ENCODE peak calls at places on chromosome 6, in seven cellular contexts. A, I, K, U, N, X and W are unnamed samples.

GRCh38 chr6:90008189-90008907 is 114.1 kb downstream of the GJA10 start:
- DNase-seq in X (no peak), N (no peak), U (peak), A (no peak), K (no peak), I (no peak), W (no peak)

GRCh38 chr6:109527989-109528388 is 45.0 kb upstream of the ZBTB24 start:
- DNase-seq in N (no peak), A (no peak), U (peak), X (no peak), K (no peak), I (peak), W (no peak)

GRCh38 chr6:70763754-70764153 is 96.1 kb downstream of the SMAP1 start:
- DNase-seq in I (no peak), U (peak), K (no peak), N (no peak), X (no peak), A (no peak), W (no peak)

GRCh38 chr6:132830236-132830799 is 15.9 kb downstream of the RPS12 start:
- DNase-seq in N (no peak), X (no peak), I (peak), K (no peak), U (peak), A (no peak), W (no peak)

GRCh38 chr6:28225056-28225834 is at the start of gene ZSCAN9:
- DNase-seq in U (peak), X (peak), A (peak), N (peak), K (peak), I (peak), W (peak)

GRCh38 chr6:140581601-140582000 is 1207.2 kb upstream of the CITED2 start:
- DNase-seq in X (no peak), N (no peak), K (no peak), U (no peak), A (no peak), I (no peak), W (no peak)

GRCh38 chr6:32952817-32953739 is at the start of gene HLA-DMA:
- DNase-seq in A (peak), U (peak), X (peak), K (peak), I (peak), N (peak), W (no peak)

GRCh38 chr6:134714679-134715078 is 235.2 kb downstream of the ALDH8A1 start:
- DNase-seq in X (no peak), N (no peak), U (peak), I (no peak), K (no peak), A (no peak), W (no peak)

GRCh38 chr6:103001724-103002123 is 1608.2 kb downstream of the GRIK2 start:
- DNase-seq in K (no peak), N (no peak), X (no peak), A (no peak), U (no peak), I (no peak), W (no peak)

GRCh38 chr6:75233097-75233615 is 10.4 kb downstream of the COX7A2 start:
- DNase-seq in K (no peak), X (no peak), N (no peak), U (no peak), A (no peak), I (peak), W (no peak)

GRCh38 chr6:161922631-161923119 is 648.8 kb upstream of the AGPAT4 start:
- DNase-seq in U (peak), N (no peak), X (no peak), A (peak), K (no peak), I (peak), W (no peak)

GRCh38 chr6:139296927-139297326 is 5.1 kb upstream of the TXLNB start:
- DNase-seq in A (no peak), U (peak), N (no peak), X (no peak), I (no peak), K (no peak), W (no peak)

GRCh38 chr6:144731229-144731628 is 446.1 kb downstream of the UTRN start:
- DNase-seq in K (no peak), I (no peak), U (no peak), N (no peak), X (no peak), A (no peak), W (no peak)

GRCh38 chr6:42740725-42741124 is 5.2 kb downstream of the TBCC start:
- DNase-seq in N (no peak), U (no peak), X (no peak), I (no peak), A (no peak), K (no peak), W (no peak)

GRCh38 chr6:3592371-3592941 is 135.6 kb upstream of the SLC22A23 start:
- DNase-seq in A (no peak), I (no peak), K (no peak), U (peak), N (no peak), X (no peak), W (no peak)

GRCh38 chr6:36818741-36819140 is 20.5 kb downstream of the CPNE5 start:
- DNase-seq in X (no peak), N (no peak), U (no peak), A (no peak), K (no peak), I (no peak), W (no peak)

GRCh38 chr6:116218172-116218633 is 35.7 kb downstream of the TSPYL4 start:
- DNase-seq in N (no peak), X (no peak), A (no peak), U (peak), K (no peak), I (no peak), W (no peak)

DNA sequence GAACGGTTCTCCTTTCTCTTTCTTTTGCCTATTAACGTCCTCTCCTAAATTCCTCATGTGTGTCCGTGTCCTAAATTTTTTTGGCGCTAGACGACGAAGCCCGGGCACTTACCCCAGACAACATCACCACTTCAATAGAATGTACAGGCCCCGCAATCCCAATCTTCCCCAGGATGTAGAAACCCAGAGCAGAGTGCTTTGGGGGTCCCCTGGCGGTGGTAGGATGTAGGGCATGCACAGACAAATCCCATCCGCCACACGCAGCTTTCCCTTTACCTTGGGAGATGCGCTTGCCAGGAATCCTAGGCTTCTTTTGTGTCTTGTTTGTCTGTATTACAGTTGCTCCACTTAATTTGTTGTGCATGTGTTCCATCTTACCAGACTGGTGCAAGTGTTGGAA is 417.3 kb upstream of the ARID1B start:
- DNase-seq in A (no peak), K (no peak), N (no peak), I (peak), X (no peak), U (no peak), W (no peak)
- TF ChIP-seq CTCF in A (no peak), K (no peak), N (no peak), I (peak), X (no peak), U (no peak), W (no peak)

DNA sequence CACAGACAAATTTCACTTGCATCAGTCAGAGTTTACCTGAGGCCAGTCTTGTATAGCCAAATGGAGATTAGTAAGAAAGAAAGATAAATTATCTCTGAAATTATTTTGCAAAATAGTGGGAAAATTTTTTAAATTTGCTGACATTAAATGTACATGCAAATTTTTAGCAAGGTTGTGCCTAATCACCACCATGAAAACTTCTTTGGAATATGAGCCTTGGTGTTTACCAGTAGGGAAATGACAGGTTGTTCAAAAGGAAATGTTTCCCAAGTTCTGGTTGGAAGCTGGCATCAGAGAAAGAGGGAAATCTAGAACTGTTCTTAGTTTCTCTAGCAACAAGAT is 34.4 kb upstream of the LOC128125822 start:
- DNase-seq in N (no peak), X (no peak), I (no peak), A (no peak), K (no peak), U (no peak), W (no peak)
- TF ChIP-seq CTCF in N (no peak), X (no peak), I (no peak), A (no peak), K (no peak), U (no peak), W (no peak)

GRCh38 chr6:136511397-136511796 is 38.8 kb downstream of the MAP7 start:
- DNase-seq in X (no peak), U (peak), N (no peak), A (no peak), K (no peak), I (no peak), W (no peak)

GRCh38 chr6:136506124-136506799 is 44.0 kb downstream of the MAP7 start:
- DNase-seq in K (no peak), I (no peak), U (no peak), X (no peak), A (no peak), N (no peak), W (no peak)

GRCh38 chr6:136510299-136510698 is 39.9 kb downstream of the MAP7 start:
- DNase-seq in A (no peak), I (no peak), X (no peak), N (no peak), U (no peak), K (no peak), W (no peak)

GRCh38 chr6:136510782-136511181 is 39.4 kb downstream of the MAP7 start:
- DNase-seq in U (peak), A (no peak), I (no peak), X (no peak), K (no peak), N (no peak), W (no peak)

DNA sequence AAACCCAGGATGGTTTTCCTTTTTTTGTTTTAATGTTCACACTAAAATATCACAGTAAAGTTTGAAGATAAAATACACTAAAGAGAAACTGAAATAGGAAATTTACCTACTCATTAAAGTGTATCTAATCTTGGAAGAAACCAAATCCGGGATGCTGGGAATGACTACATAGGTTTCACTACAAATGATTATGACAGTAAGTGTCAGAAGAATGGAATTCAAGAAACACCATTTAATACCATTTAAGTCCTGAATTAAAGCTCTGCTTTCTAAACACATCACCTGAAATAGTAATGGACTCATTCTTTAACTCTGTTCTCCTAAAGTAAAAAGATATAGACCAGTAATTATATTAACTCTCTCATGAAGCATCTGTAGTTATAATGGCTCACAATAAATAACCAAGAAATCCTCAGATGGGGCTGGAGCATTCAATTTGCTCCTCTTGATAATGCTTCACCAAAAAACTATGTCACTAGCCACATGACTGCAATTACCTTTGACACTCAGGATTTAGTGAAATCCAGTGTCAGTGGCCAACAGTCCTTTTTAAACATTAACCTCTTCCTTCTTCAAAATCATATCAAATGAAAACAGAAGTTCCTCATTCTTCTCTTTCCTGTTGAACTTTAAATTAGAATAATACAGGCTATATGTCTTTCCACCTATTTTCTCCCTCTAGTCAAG is 41.4 kb downstream of the MAP7 start:
- DNase-seq in I (no peak), U (peak), X (no peak), N (no peak), A (no peak), K (no peak), W (no peak)
- TF ChIP-seq CTCF in I (no peak), U (no peak), X (no peak), N (no peak), A (no peak), K (no peak), W (no peak)

DNA sequence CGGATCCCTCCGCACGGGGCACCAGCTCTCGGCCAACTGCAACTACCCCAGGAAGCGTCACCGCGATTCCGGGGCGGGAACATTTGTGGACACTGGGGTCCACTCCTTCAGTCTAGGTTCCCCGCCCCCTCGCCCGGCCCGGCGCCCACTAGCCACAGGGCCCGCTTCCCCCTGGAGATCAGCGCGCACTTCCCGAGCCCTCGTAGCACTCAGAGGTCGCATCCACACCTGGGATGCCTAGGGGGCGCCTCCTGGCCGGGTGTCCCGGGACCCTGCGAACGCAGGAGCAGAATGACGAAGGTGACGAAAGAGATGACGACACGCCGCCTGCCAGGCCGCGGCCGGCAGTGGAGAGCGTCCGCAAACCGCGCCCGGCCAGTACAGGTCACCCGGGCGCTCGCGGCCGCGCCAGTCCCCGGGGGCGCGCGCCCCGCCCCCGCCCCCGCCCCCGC is 309 bp upstream of the AIG1 start:
- DNase-seq in A (peak), K (peak), I (peak), U (peak), X (peak), N (peak), W (peak)
- TF ChIP-seq CTCF in A (no peak), K (no peak), I (peak), U (peak), X (no peak), N (no peak), W (no peak)

DNA sequence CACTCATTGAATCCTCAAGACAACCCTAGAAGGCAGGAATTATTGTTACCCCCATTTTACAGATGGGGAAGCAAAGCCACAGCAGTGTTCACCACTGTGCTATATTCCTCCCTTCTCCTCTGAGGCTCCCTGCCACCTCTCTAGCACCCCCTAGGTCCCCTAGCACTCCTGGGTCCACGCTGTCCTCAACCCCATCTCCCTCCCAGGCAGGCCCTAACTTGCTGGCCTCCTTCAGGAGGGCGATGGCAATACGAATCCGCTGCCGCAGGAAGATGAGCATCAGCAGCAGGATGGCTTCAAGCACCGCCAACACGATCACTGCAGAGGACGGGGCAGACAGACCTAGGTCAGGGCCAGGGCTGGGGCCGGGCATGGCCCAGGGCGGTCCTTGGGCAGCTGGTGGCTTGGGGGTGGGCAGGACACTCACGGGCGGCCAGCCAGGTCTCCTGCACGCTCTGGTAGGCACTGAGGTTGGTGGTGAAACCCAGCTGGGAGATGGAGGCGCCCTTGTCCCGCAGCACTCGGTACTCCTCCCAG is 7.8 kb upstream of the NEU1 start:
- DNase-seq in I (no peak), N (no peak), K (no peak), X (no peak), A (peak), U (peak), W (no peak)
- TF ChIP-seq CTCF in I (peak), N (no peak), K (no peak), X (no peak), A (no peak), U (no peak), W (no peak)

GRCh38 chr6:47335456-47335855 is 25.8 kb upstream of the TNFRSF21 start:
- DNase-seq in U (no peak), K (no peak), X (no peak), A (no peak), N (no peak), I (no peak), W (no peak)

GRCh38 chr6:47337519-47337918 is 27.8 kb upstream of the TNFRSF21 start:
- DNase-seq in N (no peak), K (no peak), X (no peak), I (no peak), A (no peak), U (no peak), W (no peak)

GRCh38 chr6:47336334-47336733 is 26.6 kb upstream of the TNFRSF21 start:
- DNase-seq in U (no peak), X (no peak), N (no peak), I (no peak), A (no peak), K (no peak), W (no peak)

DNA sequence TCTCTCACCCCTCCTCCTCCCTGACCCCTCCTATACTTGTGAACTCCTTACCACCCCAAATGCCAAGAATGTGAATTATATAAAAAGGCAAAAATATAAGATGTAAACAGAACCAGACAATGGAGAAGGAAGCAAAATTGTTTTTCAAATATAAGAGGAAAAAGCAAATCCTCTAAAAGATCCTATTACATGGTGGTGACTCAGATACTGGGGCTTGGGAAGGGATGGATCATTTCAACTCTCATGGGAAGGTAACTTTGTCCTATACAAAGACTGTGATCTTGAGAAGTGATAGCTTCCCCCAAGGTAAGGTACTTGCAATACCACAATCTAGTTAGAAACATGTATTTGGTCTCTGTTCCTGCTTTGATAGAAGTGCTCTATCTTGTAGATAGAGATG is 24.6 kb upstream of the TNFRSF21 start:
- DNase-seq in X (no peak), I (no peak), A (no peak), U (peak), N (no peak), K (no peak), W (no peak)
- TF ChIP-seq CTCF in X (no peak), I (no peak), A (no peak), U (no peak), N (no peak), K (no peak), W (no peak)

DNA sequence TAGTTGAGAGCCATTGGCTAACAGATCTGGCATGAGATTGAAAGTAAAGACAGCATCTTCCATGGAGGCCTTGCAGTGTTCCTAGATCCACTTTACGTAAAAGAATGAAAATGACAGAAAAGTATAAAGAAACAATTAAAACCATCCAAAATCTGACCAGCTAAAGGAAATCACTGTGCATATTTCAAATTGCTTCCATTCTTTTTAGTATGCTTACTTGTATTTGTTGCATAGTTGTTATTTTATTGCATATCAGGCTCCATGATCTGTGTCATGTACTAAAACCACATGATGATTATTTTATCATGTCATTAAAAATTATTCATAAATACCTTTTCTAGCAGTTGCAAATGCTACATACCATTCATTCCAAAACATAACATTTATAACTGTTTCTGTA is 67.9 kb downstream of the GCLC start:
- DNase-seq in U (no peak), K (no peak), A (no peak), N (no peak), X (no peak), I (no peak), W (no peak)
- TF ChIP-seq CTCF in U (no peak), K (no peak), A (no peak), N (no peak), X (no peak), I (no peak), W (no peak)